ENCODE peak calls at places on chromosomes 13 and 19, in six cellular contexts. F is body of pancreas, W is lower lobe of right lung, D is transverse colon, V is ovary, K is small intestine. P is an unnamed sample.

GRCh38 chr13:24678151-24678550 is 2.1 kb upstream of the ATP12A start:
- DNase-seq in F (no peak), W (no peak), D (no peak), V (no peak), K (peak; percentile 27), P (peak; percentile 40)

GRCh38 chr13:32272021-32272695 is 43.0 kb downstream of the ZAR1L start:
- DNase-seq in F (no peak), W (no peak), D (no peak), V (no peak), K (no peak), P (no peak)

GRCh38 chr13:50523307-50523706 is 320.2 kb downstream of the DLEU7 start:
- DNase-seq in F (no peak), W (no peak), D (no peak), V (no peak), K (no peak), P (no peak)

GRCh38 chr13:99014391-99014988 is 36.6 kb upstream of the DOCK9 start:
- DNase-seq in F (no peak), W (no peak), D (no peak), V (no peak), K (no peak), P (no peak)

GRCh38 chr13:46620029-46620428 is 67.1 kb downstream of the LRCH1 start:
- DNase-seq in F (no peak), W (no peak), D (no peak), V (no peak), K (no peak), P (no peak)

GRCh38 chr19:35042056-35042730 is 672 bp downstream of the HPN start:
- DNase-seq in F (peak; percentile 94), W (no peak), D (no peak), V (no peak), K (no peak), P (peak; percentile 59)

GRCh38 chr19:40280608-40281221 is 4.4 kb downstream of the AKT2 start:
- DNase-seq in F (peak; percentile 69), W (peak; percentile 28), D (peak; percentile 88), V (no peak), K (peak; percentile 98), P (no peak)

GRCh38 chr13:79995334-79995733 is 345.6 kb downstream of the SPRY2 start:
- DNase-seq in F (no peak), W (no peak), D (no peak), V (no peak), K (no peak), P (no peak)

GRCh38 chr13:102597029-102598015 is 536 bp downstream of the TPP2 start:
- DNase-seq in F (peak; percentile 16), W (peak; percentile 55), D (peak; percentile 35), V (no peak), K (peak; percentile 13), P (peak; percentile 35)

GRCh38 chr19:53381376-53381775 is 13.6 kb upstream of the ZNF765 start:
- DNase-seq in F (no peak), W (no peak), D (no peak), V (no peak), K (no peak), P (no peak)

GRCh38 chr19:50667759-50668231 is 18.6 kb downstream of the C19orf81 start:
- DNase-seq in F (no peak), W (no peak), D (no peak), V (no peak), K (no peak), P (no peak)

GRCh38 chr19:5964816-5965565 is 12.9 kb downstream of the RANBP3 start:
- DNase-seq in F (no peak), W (no peak), D (no peak), V (no peak), K (no peak), P (no peak)

GRCh38 chr13:112870062-112870352 is 99.0 kb upstream of the MCF2L start:
- DNase-seq in F (no peak), W (no peak), D (no peak), V (no peak), K (no peak), P (no peak)

GRCh38 chr13:36157475-36157874 is 26.3 kb upstream of the DCLK1 start:
- DNase-seq in F (no peak), W (no peak), D (no peak), V (no peak), K (no peak), P (no peak)

GRCh38 chr13:97798836-97799235 is 154.6 kb upstream of the IPO5 start:
- DNase-seq in F (no peak), W (no peak), D (no peak), V (no peak), K (no peak), P (no peak)

GRCh38 chr13:27595055-27595811 is 25.1 kb downstream of the LNX2 start:
- DNase-seq in F (no peak), W (no peak), D (no peak), V (no peak), K (no peak), P (no peak)

GRCh38 chr19:10861118-10861651 is 10.2 kb upstream of the CARM1 start:
- DNase-seq in F (peak; percentile 31), W (peak; percentile 63), D (peak; percentile 45), V (no peak), K (peak; percentile 52), P (no peak)

GRCh38 chr19:29245221-29245620 is 32.3 kb upstream of the UQCRFS1 start:
- DNase-seq in F (no peak), W (no peak), D (no peak), V (no peak), K (no peak), P (no peak)

GRCh38 chr19:13849277-13849676 is 27.7 kb upstream of the NANOS3 start:
- DNase-seq in F (no peak), W (no peak), D (no peak), V (peak; percentile 57), K (no peak), P (no peak)
- H3K4me1 ChIP-seq in F (peaks cover 57% of the 10 kb centered on the region), W (peaks cover 62% of the 10 kb centered on the region), D (peaks cover 44% of the 10 kb centered on the region), V (peaks cover 11% of the 10 kb centered on the region), K (peaks cover 5% of the 10 kb centered on the region), P (peaks cover 63% of the 10 kb centered on the region)

GRCh38 chr19:38674388-38675133 is 27.1 kb downstream of the ACTN4 start:
- DNase-seq in F (no peak), W (no peak), D (no peak), V (no peak), K (peak; percentile 53), P (no peak)

GRCh38 chr19:38676878-38677646 is 29.6 kb downstream of the ACTN4 start:
- DNase-seq in F (no peak), W (no peak), D (no peak), V (no peak), K (no peak), P (no peak)

GRCh38 chr19:38675611-38676010 is 28.2 kb downstream of the ACTN4 start:
- DNase-seq in F (no peak), W (no peak), D (no peak), V (no peak), K (peak; percentile 97), P (no peak)

GRCh38 chr19:38678217-38678890 is 30.9 kb downstream of the ACTN4 start:
- DNase-seq in F (no peak), W (no peak), D (no peak), V (no peak), K (no peak), P (no peak)

GRCh38 chr19:38676023-38676877 is 28.8 kb downstream of the ACTN4 start:
- DNase-seq in F (peak; percentile 44), W (no peak), D (no peak), V (peak; percentile 59), K (no peak), P (no peak)
- H3K4me1 ChIP-seq in F (peaks cover 92% of the 10 kb centered on the region), W (peaks cover 81% of the 10 kb centered on the region), D (peaks cover 78% of the 10 kb centered on the region), V (peaks cover 36% of the 10 kb centered on the region), K (peaks cover 56% of the 10 kb centered on the region), P (peaks cover 43% of the 10 kb centered on the region)

DNA sequence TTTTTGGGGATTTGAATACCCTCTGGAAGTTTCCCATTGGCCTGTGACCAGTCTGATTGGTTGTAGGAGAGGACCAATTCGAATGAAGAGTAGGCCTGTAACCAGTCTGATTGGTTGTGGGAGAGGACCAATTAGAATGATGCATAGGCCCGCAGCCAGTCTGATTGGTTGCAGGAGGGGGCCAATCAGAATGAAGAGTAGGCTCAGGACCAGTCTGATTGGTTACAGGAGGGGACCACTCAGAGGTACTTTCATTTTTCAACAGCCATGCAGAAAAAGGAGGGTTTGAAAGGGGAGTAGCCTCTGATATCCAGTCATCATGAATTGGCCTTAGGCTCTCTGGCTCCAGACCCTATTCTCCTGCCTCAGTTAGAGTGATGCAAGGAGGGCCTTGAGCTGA is 30.4 kb upstream of the SLC1A5 start:
- DNase-seq in F (no peak), W (no peak), D (no peak), V (no peak), K (no peak), P (peak; percentile 61)
- H3K4me1 ChIP-seq in F (peaks cover 3% of the 10 kb centered on the region), W (peaks cover 27% of the 10 kb centered on the region), D (peaks cover 23% of the 10 kb centered on the region), V (no peaks in the 10 kb centered on the region), K (peaks cover 9% of the 10 kb centered on the region), P (peaks cover 16% of the 10 kb centered on the region)

GRCh38 chr19:16944626-16945363 is 56.0 kb downstream of the F2RL3 start:
- DNase-seq in F (no peak), W (no peak), D (no peak), V (no peak), K (no peak), P (no peak)

GRCh38 chr19:16942583-16942982 is 53.8 kb downstream of the F2RL3 start:
- DNase-seq in F (no peak), W (no peak), D (no peak), V (no peak), K (no peak), P (no peak)

GRCh38 chr19:16945762-16946465 is 57.1 kb downstream of the F2RL3 start:
- DNase-seq in F (no peak), W (no peak), D (no peak), V (no peak), K (no peak), P (no peak)

GRCh38 chr19:16945364-16945714 is 56.5 kb downstream of the F2RL3 start:
- DNase-seq in F (no peak), W (no peak), D (no peak), V (no peak), K (no peak), P (no peak)

DNA sequence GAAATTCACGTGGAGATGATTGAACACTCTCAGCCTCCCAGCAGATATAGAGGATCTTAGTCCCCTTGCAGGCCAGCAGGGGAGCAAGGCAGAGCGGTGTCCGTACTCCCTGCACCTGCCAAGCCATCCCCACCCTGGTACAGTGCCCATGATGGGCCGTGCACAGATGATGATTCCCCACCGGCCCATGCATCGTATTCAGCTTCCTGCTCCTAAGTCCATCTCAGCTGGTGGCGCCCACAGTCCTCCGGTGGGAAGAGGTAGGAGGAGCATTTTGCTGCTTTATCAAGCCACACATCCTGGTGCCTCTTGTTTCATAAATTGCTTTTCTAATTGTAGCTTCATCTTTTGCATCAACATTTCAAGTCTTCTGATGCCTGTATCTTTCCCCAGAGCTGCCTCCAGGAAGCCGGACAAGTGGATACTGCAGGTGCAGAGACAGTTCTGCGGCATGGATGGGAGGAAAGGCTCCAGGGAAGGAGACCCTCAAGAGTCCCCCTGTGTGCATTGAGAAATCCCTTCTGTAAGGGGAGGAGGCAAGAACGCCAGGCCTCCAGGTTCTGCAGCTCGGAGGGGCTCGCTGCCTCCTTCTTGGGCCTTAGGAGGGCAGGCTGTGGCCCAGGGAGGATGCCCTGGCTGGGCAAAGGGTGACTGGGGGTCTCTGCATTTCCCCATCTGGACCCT is 55.3 kb downstream of the F2RL3 start:
- DNase-seq in F (no peak), W (no peak), D (no peak), V (no peak), K (no peak), P (no peak)
- H3K4me1 ChIP-seq in F (no peaks in the 10 kb centered on the region), W (no peaks in the 10 kb centered on the region), D (no peaks in the 10 kb centered on the region), V (no peaks in the 10 kb centered on the region), K (no peaks in the 10 kb centered on the region), P (no peaks in the 10 kb centered on the region)